ENCODE peak calls at places on chromosomes 2 and 18, in seven cellular contexts. J is left cardiac atrium, O is MCF 10A, V is NCI-H2227 treated with DMSO at 0.1 percent for 48 hours, T is mucosa of descending colon, F is upper lobe of right lung, S is germinal center. Y is an unnamed sample.

GRCh38 chr2:150425121-150425559 is 62.3 kb downstream of the RND3 start:
- DNase-seq in O (peak; percentile 16), J (peak; percentile 27), V (no peak), T (no peak), F (no peak), S (no peak), Y (no peak)

GRCh38 chr2:239087041-239087710 is 239.3 kb downstream of the TWIST2 start:
- DNase-seq in V (no peak), O (no peak), J (no peak), F (no peak), S (no peak), T (no peak), Y (no peak)

GRCh38 chr2:240872317-240873097 is 3.9 kb downstream of the AGXT start:
- DNase-seq in J (no peak), V (no peak), F (no peak), O (no peak), T (no peak), S (no peak), Y (no peak)

GRCh38 chr18:45723921-45724320 is at the start of gene SLC14A1:
- DNase-seq in S (no peak), O (no peak), J (no peak), V (no peak), F (no peak), T (no peak), Y (no peak)

GRCh38 chr2:205776139-205776538 is 93.8 kb downstream of the NRP2 start:
- DNase-seq in V (no peak), F (peak; percentile 67), O (peak; percentile 35), S (peak; percentile 33), T (no peak), J (peak; percentile 56), Y (no peak)

GRCh38 chr2:210199186-210199765 is 26.0 kb downstream of the ACADL start:
- DNase-seq in J (no peak), S (peak; percentile 9), V (peak; percentile 48), F (no peak), O (peak; percentile 48), T (no peak), Y (no peak)

GRCh38 chr2:29260151-29260772 is 145.0 kb downstream of the CLIP4 start:
- DNase-seq in F (no peak), S (no peak), O (peak; percentile 74), T (no peak), V (no peak), J (no peak), Y (no peak)

GRCh38 chr2:234917245-234917975 is 34.4 kb upstream of the SH3BP4 start:
- DNase-seq in F (no peak), V (no peak), S (no peak), O (no peak), J (no peak), T (no peak), Y (no peak)

GRCh38 chr2:73370348-73370747 is 15.3 kb upstream of the ALMS1 start:
- DNase-seq in T (no peak), S (no peak), O (no peak), J (no peak), V (no peak), F (no peak), Y (no peak)

GRCh38 chr2:101806123-101806522 is 108.6 kb downstream of the MAP4K4 start:
- DNase-seq in J (no peak), V (no peak), S (peak; percentile 22), F (no peak), T (no peak), O (peak; percentile 69), Y (no peak)

GRCh38 chr2:157839162-157839801 is 36.8 kb downstream of the ACVR1 start:
- DNase-seq in O (peak; percentile 54), T (no peak), S (no peak), V (peak; percentile 97), F (no peak), J (no peak), Y (no peak)

GRCh38 chr2:6576312-6576711 is 289.4 kb downstream of the CMPK2 start:
- DNase-seq in O (peak; percentile 18), J (no peak), T (no peak), V (no peak), F (no peak), S (no peak), Y (no peak)

GRCh38 chr2:119196301-119197124 is 27.1 kb upstream of the STEAP3 start:
- DNase-seq in V (no peak), O (peak; percentile 51), S (no peak), T (no peak), J (no peak), F (no peak), Y (no peak)

GRCh38 chr2:79622508-79622907 is 109.7 kb downstream of the CTNNA2 start:
- DNase-seq in V (no peak), O (peak; percentile 19), J (no peak), S (no peak), F (no peak), T (no peak), Y (no peak)

GRCh38 chr2:85160946-85161625 is 27.9 kb downstream of the TCF7L1 start:
- DNase-seq in F (no peak), O (no peak), S (no peak), J (no peak), T (no peak), V (peak; percentile 6), Y (no peak)

GRCh38 chr18:22455425-22456150 is 37.9 kb upstream of the CTAGE1 start:
- DNase-seq in S (no peak), O (no peak), F (no peak), V (no peak), J (no peak), T (no peak), Y (no peak)

GRCh38 chr2:46923011-46923669 is 7.5 kb upstream of the MCFD2 start:
- DNase-seq in V (no peak), J (no peak), O (peak; percentile 68), F (no peak), T (no peak), S (no peak), Y (no peak)

GRCh38 chr18:61732854-61733253 is 160.0 kb downstream of the RNF152 start:
- DNase-seq in T (no peak), S (no peak), F (no peak), V (no peak), J (peak; percentile 61), O (no peak), Y (no peak)

GRCh38 chr2:159807183-159808037 is 9.4 kb upstream of the CD302 start:
- DNase-seq in F (no peak), V (peak; percentile 28), J (no peak), T (no peak), O (peak; percentile 74), S (peak; percentile 29), Y (peak; percentile 12)

GRCh38 chr2:55014962-55015939 is 35.0 kb downstream of the RTN4 start:
- DNase-seq in T (no peak), S (peak; percentile 19), O (peak; percentile 82), V (peak; percentile 51), J (peak; percentile 24), F (no peak), Y (no peak)

GRCh38 chr2:78023356-78023755 is 501.2 kb upstream of the LRRTM4 start:
- DNase-seq in S (no peak), F (no peak), V (no peak), J (no peak), O (no peak), T (no peak), Y (no peak)

GRCh38 chr2:88831792-88832248 is 140.3 kb downstream of the RPIA start:
- DNase-seq in S (peak; percentile 56), J (peak; percentile 42), T (peak; percentile 80), V (no peak), F (peak; percentile 86), O (peak; percentile 56), Y (peak; percentile 91)

GRCh38 chr2:233039217-233040173 is 7.0 kb downstream of the NEU2 start:
- DNase-seq in S (no peak), J (no peak), T (no peak), V (no peak), F (no peak), O (peak; percentile 58), Y (no peak)

GRCh38 chr2:8570637-8571036 is 111.2 kb upstream of the ID2 start:
- DNase-seq in T (peak; percentile 49), O (no peak), J (no peak), V (no peak), S (no peak), F (no peak), Y (no peak)

GRCh38 chr2:234116050-234116449 is 65.5 kb downstream of the SPP2 start:
- DNase-seq in V (no peak), J (no peak), O (no peak), T (no peak), S (no peak), F (no peak), Y (no peak)

GRCh38 chr2:129056309-129056958 is 737.8 kb upstream of the HS6ST1 start:
- DNase-seq in F (no peak), O (peak; percentile 99), V (no peak), S (no peak), T (no peak), J (no peak), Y (no peak)

GRCh38 chr2:70711191-70711590 is 56.8 kb downstream of the ADD2 start:
- DNase-seq in O (no peak), J (no peak), F (no peak), V (no peak), T (no peak), S (no peak), Y (no peak)

GRCh38 chr2:239285071-239285931 is 115.5 kb downstream of the HDAC4 start:
- DNase-seq in T (no peak), J (peak; percentile 21), S (no peak), F (peak; percentile 65), O (no peak), V (peak; percentile 6), Y (no peak)

GRCh38 chr2:125172181-125172580 is 1147.1 kb downstream of the CNTNAP5 start:
- DNase-seq in T (no peak), O (peak; percentile 22), J (no peak), F (no peak), V (no peak), S (no peak), Y (no peak)

GRCh38 chr18:45139478-45139877 is 458.8 kb downstream of the SETBP1 start:
- DNase-seq in O (no peak), J (no peak), F (no peak), V (no peak), S (no peak), T (no peak), Y (no peak)

GRCh38 chr2:98823196-98824166 is 92.5 kb upstream of the MGAT4A start:
- DNase-seq in T (no peak), F (no peak), V (no peak), O (no peak), S (no peak), J (peak; percentile 42), Y (no peak)

GRCh38 chr18:65610939-65611338 is 139.9 kb upstream of the CDH7 start:
- DNase-seq in S (no peak), V (no peak), T (no peak), F (no peak), O (no peak), J (no peak), Y (no peak)

GRCh38 chr2:69797836-69798465 is 31.5 kb upstream of the GMCL1 start:
- DNase-seq in F (no peak), J (no peak), O (no peak), S (no peak), V (no peak), T (no peak), Y (no peak)

GRCh38 chr2:176710657-176711197 is 441.5 kb downstream of the MTX2 start:
- DNase-seq in F (no peak), V (peak; percentile 53), T (no peak), S (no peak), O (no peak), J (peak; percentile 32), Y (no peak)

GRCh38 chr2:4475618-4476017 is 772.2 kb downstream of the DCDC2C start:
- DNase-seq in F (no peak), V (no peak), O (no peak), J (no peak), S (no peak), T (no peak), Y (no peak)

GRCh38 chr2:226911932-226912331 is 76.1 kb downstream of the RHBDD1 start:
- DNase-seq in T (no peak), S (no peak), F (no peak), V (no peak), O (no peak), J (no peak), Y (no peak)

GRCh38 chr2:45790157-45790723 is 138.8 kb downstream of the PRKCE start:
- DNase-seq in S (no peak), V (no peak), F (no peak), T (no peak), J (no peak), O (no peak), Y (no peak)